ENCODE peak calls at places on chromosomes 3 and 15, in nine cellular contexts. U, Q, N, L, K, B, E, M and H are unnamed samples.

GRCh38 chr15:56496635-56497034 is 31.7 kb upstream of the MNS1 start:
- DNase-seq in U (no peak), Q (peak; percentile 79), N (peak; percentile 60), L (no peak), K (no peak), B (no peak), E (peak; percentile 46), M (peak; percentile 46), H (no peak)

GRCh38 chr15:23648920-23649515 is 1.4 kb upstream of the MAGEL2 start:
- DNase-seq in U (no peak), Q (peak; percentile 4), N (peak; percentile 16), L (peak; percentile 40), K (no peak), B (no peak), E (peak; percentile 51), M (peak; percentile 45), H (peak; percentile 40)

GRCh38 chr3:29823233-29823632 is 542.4 kb downstream of the RBMS3 start:
- DNase-seq in U (no peak), Q (no peak), N (no peak), L (no peak), K (no peak), B (no peak), E (no peak), M (no peak), H (no peak)

GRCh38 chr15:80906159-80906775 is 83.4 kb downstream of the MESD start:
- DNase-seq in U (no peak), Q (no peak), N (peak; percentile 44), L (no peak), K (no peak), B (no peak), E (no peak), M (no peak), H (no peak)

GRCh38 chr15:66226736-66227135 is 26.8 kb downstream of the MEGF11 start:
- DNase-seq in U (no peak), Q (no peak), N (no peak), L (no peak), K (no peak), B (no peak), E (no peak), M (no peak), H (no peak)

GRCh38 chr3:128282392-128283196 is 129.3 kb downstream of the EEFSEC start:
- DNase-seq in U (peak; percentile 89), Q (no peak), N (no peak), L (peak; percentile 84), K (no peak), B (peak; percentile 74), E (no peak), M (peak; percentile 35), H (peak; percentile 21)

GRCh38 chr3:140898340-140899180 is 43.1 kb upstream of the SLC25A36 start:
- DNase-seq in U (no peak), Q (no peak), N (peak; percentile 58), L (no peak), K (no peak), B (no peak), E (peak; percentile 39), M (peak; percentile 48), H (no peak)

GRCh38 chr3:146159616-146160232 is 1.3 kb downstream of the PLOD2 start:
- DNase-seq in U (no peak), Q (no peak), N (no peak), L (no peak), K (no peak), B (no peak), E (no peak), M (no peak), H (no peak)

GRCh38 chr3:194617827-194618226 is 15.4 kb downstream of the TMEM44 start:
- DNase-seq in U (no peak), Q (no peak), N (no peak), L (no peak), K (no peak), B (no peak), E (no peak), M (no peak), H (no peak)

GRCh38 chr3:55332191-55332590 is 154.9 kb downstream of the WNT5A start:
- DNase-seq in U (no peak), Q (no peak), N (no peak), L (no peak), K (no peak), B (no peak), E (no peak), M (no peak), H (no peak)

GRCh38 chr3:13492048-13492447 is 11.9 kb downstream of the HDAC11 start:
- DNase-seq in U (peak; percentile 46), Q (no peak), N (no peak), L (no peak), K (no peak), B (no peak), E (no peak), M (no peak), H (no peak)

GRCh38 chr15:60993008-60993407 is 236.1 kb downstream of the RORA start:
- DNase-seq in U (no peak), Q (no peak), N (no peak), L (no peak), K (no peak), B (no peak), E (no peak), M (no peak), H (no peak)

GRCh38 chr3:98482717-98483482 is 14.6 kb upstream of the OR5K2 start:
- DNase-seq in U (no peak), Q (no peak), N (no peak), L (no peak), K (no peak), B (no peak), E (no peak), M (no peak), H (no peak)

GRCh38 chr15:101013769-101014223 is 94.6 kb downstream of the LRRK1 start:
- DNase-seq in U (peak; percentile 58), Q (no peak), N (no peak), L (no peak), K (no peak), B (peak; percentile 30), E (no peak), M (no peak), H (peak; percentile 2)

GRCh38 chr3:79015854-79016253 is 751.9 kb downstream of the ROBO1 start:
- DNase-seq in U (no peak), Q (no peak), N (no peak), L (no peak), K (no peak), B (no peak), E (no peak), M (no peak), H (no peak)

GRCh38 chr15:82903511-82903910 is 49.0 kb downstream of the HOMER2 start:
- DNase-seq in U (no peak), Q (no peak), N (no peak), L (no peak), K (no peak), B (no peak), E (no peak), M (no peak), H (no peak)

GRCh38 chr3:126034481-126035361 is 49.2 kb downstream of the SLC41A3 start:
- DNase-seq in U (peak; percentile 32), Q (no peak), N (no peak), L (no peak), K (no peak), B (no peak), E (no peak), M (no peak), H (no peak)

GRCh38 chr3:100928638-100929428 is 64.4 kb downstream of the ABI3BP start:
- DNase-seq in U (no peak), Q (no peak), N (no peak), L (no peak), K (no peak), B (no peak), E (no peak), M (peak; percentile 37), H (no peak)

GRCh38 chr3:55708242-55708641 is 221.1 kb upstream of the WNT5A start:
- DNase-seq in U (no peak), Q (no peak), N (no peak), L (no peak), K (no peak), B (no peak), E (no peak), M (no peak), H (no peak)

GRCh38 chr3:13651057-13651400 is 102.1 kb downstream of the FBLN2 start:
- DNase-seq in U (no peak), Q (no peak), N (no peak), L (no peak), K (no peak), B (no peak), E (no peak), M (no peak), H (no peak)

GRCh38 chr3:134665243-134665642 is 14.4 kb upstream of the KY start:
- DNase-seq in U (no peak), Q (no peak), N (no peak), L (no peak), K (no peak), B (no peak), E (no peak), M (no peak), H (no peak)

GRCh38 chr3:94291686-94292085 is 228.8 kb downstream of the NSUN3 start:
- DNase-seq in U (no peak), Q (no peak), N (no peak), L (no peak), K (no peak), B (no peak), E (no peak), M (no peak), H (no peak)

GRCh38 chr3:37145607-37146006 is 28.8 kb downstream of the LRRFIP2 start:
- DNase-seq in U (no peak), Q (no peak), N (no peak), L (no peak), K (no peak), B (no peak), E (no peak), M (no peak), H (no peak)
- H3K27ac ChIP-seq in U (peak overlapping the region; percentile 26), Q (no peak overlapping the region), N (peak overlapping the region; percentile 72), L (no peak overlapping the region), K (no peak overlapping the region), B (peak overlapping the region; percentile 12), E (no peak overlapping the region), M (no peak overlapping the region), H (peak overlapping the region; percentile 18)

GRCh38 chr3:142916611-142917010 is 27.7 kb upstream of the PCOLCE2 start:
- DNase-seq in U (no peak), Q (no peak), N (no peak), L (no peak), K (no peak), B (no peak), E (no peak), M (no peak), H (no peak)
- TF ChIP-seq EP300 in U (no peak), Q (no peak), N (no peak), L (no peak), K (no peak), B (no peak), E (no peak), M (no peak), H (no peak)

GRCh38 chr3:192731233-192731632 is 3.9 kb upstream of the FGF12 start:
- DNase-seq in U (peak; percentile 60), Q (no peak), N (no peak), L (no peak), K (no peak), B (no peak), E (no peak), M (no peak), H (no peak)
- H3K27ac ChIP-seq in U (no peak overlapping the region), Q (no peak overlapping the region), N (no peak overlapping the region), L (no peak overlapping the region), K (no peak overlapping the region), B (no peak overlapping the region), E (no peak overlapping the region), M (no peak overlapping the region), H (no peak overlapping the region)

GRCh38 chr3:184022323-184022722 is 4.6 kb upstream of the ABCC5 start:
- DNase-seq in U (no peak), Q (no peak), N (no peak), L (no peak), K (no peak), B (no peak), E (no peak), M (no peak), H (no peak)
- TF ChIP-seq EP300 in U (no peak), Q (no peak), N (no peak), L (no peak), K (no peak), B (no peak), E (no peak), M (no peak), H (no peak)